ENCODE peak calls at places on chromosomes 11 and 22, in ten cellular contexts. One of them, this sample, is unnamed.

GRCh38 chr11:24267015-24267414 is 229.8 kb upstream of the LUZP2 start:
- DNase-seq in upper lobe of right lung: no peak
- DNase-seq in mucosa of descending colon: no peak
- DNase-seq in spleen: no peak
- DNase-seq in HCT116: no peak
- DNase-seq in tibial nerve: no peak
- DNase-seq in CD8-positive, alpha-beta T cell: no peak
- DNase-seq in pancreas: no peak
- DNase-seq in esophagus squamous epithelium: no peak
- DNase-seq in left ventricle myocardium inferior: no peak
- DNase-seq in this sample: no peak

GRCh38 chr11:16226245-16226644 is 130.1 kb downstream of the SOX6 start:
- DNase-seq in upper lobe of right lung: peak; percentile 56
- DNase-seq in mucosa of descending colon: peak; percentile 58
- DNase-seq in spleen: no peak
- DNase-seq in HCT116: no peak
- DNase-seq in tibial nerve: no peak
- DNase-seq in CD8-positive, alpha-beta T cell: no peak
- DNase-seq in pancreas: peak; percentile 53
- DNase-seq in esophagus squamous epithelium: no peak
- DNase-seq in left ventricle myocardium inferior: peak; percentile 52
- DNase-seq in this sample: peak; percentile 77

GRCh38 chr22:43253839-43254238 is 66.9 kb upstream of the TTLL12 start:
- DNase-seq in upper lobe of right lung: no peak
- DNase-seq in mucosa of descending colon: no peak
- DNase-seq in spleen: no peak
- DNase-seq in HCT116: no peak
- DNase-seq in tibial nerve: no peak
- DNase-seq in CD8-positive, alpha-beta T cell: no peak
- DNase-seq in pancreas: no peak
- DNase-seq in esophagus squamous epithelium: no peak
- DNase-seq in left ventricle myocardium inferior: no peak
- DNase-seq in this sample: no peak

GRCh38 chr22:25368271-25368670 is 148.8 kb downstream of the CRYBB2 start:
- DNase-seq in upper lobe of right lung: no peak
- DNase-seq in mucosa of descending colon: peak; percentile 75
- DNase-seq in spleen: no peak
- DNase-seq in HCT116: no peak
- DNase-seq in tibial nerve: no peak
- DNase-seq in CD8-positive, alpha-beta T cell: no peak
- DNase-seq in pancreas: no peak
- DNase-seq in esophagus squamous epithelium: no peak
- DNase-seq in left ventricle myocardium inferior: no peak
- DNase-seq in this sample: no peak

GRCh38 chr11:70111269-70112016 is 33.3 kb downstream of the ANO1 start:
- DNase-seq in upper lobe of right lung: no peak
- DNase-seq in mucosa of descending colon: peak; percentile 85
- DNase-seq in spleen: no peak
- DNase-seq in HCT116: no peak
- DNase-seq in tibial nerve: no peak
- DNase-seq in CD8-positive, alpha-beta T cell: no peak
- DNase-seq in pancreas: peak; percentile 65
- DNase-seq in esophagus squamous epithelium: no peak
- DNase-seq in left ventricle myocardium inferior: peak; percentile 69
- DNase-seq in this sample: no peak

GRCh38 chr22:39288135-39288898 is 31.1 kb downstream of the RPL3 start:
- DNase-seq in upper lobe of right lung: no peak
- DNase-seq in mucosa of descending colon: no peak
- DNase-seq in spleen: no peak
- DNase-seq in HCT116: no peak
- DNase-seq in tibial nerve: no peak
- DNase-seq in CD8-positive, alpha-beta T cell: no peak
- DNase-seq in pancreas: no peak
- DNase-seq in esophagus squamous epithelium: no peak
- DNase-seq in left ventricle myocardium inferior: no peak
- DNase-seq in this sample: no peak

GRCh38 chr11:64036081-64037026 is 623 bp downstream of the FLRT1 start:
- DNase-seq in upper lobe of right lung: no peak
- DNase-seq in mucosa of descending colon: no peak
- DNase-seq in spleen: no peak
- DNase-seq in HCT116: no peak
- DNase-seq in tibial nerve: no peak
- DNase-seq in CD8-positive, alpha-beta T cell: no peak
- DNase-seq in pancreas: peak; percentile 29
- DNase-seq in esophagus squamous epithelium: no peak
- DNase-seq in left ventricle myocardium inferior: peak; percentile 45
- DNase-seq in this sample: no peak

GRCh38 chr11:116510166-116510565 is 262.6 kb downstream of the BUD13 start:
- DNase-seq in upper lobe of right lung: no peak
- DNase-seq in mucosa of descending colon: no peak
- DNase-seq in spleen: no peak
- DNase-seq in HCT116: no peak
- DNase-seq in tibial nerve: no peak
- DNase-seq in CD8-positive, alpha-beta T cell: no peak
- DNase-seq in pancreas: no peak
- DNase-seq in esophagus squamous epithelium: no peak
- DNase-seq in left ventricle myocardium inferior: no peak
- DNase-seq in this sample: no peak

GRCh38 chr11:36034572-36035331 is 90.9 kb downstream of the LDLRAD3 start:
- DNase-seq in upper lobe of right lung: no peak
- DNase-seq in mucosa of descending colon: no peak
- DNase-seq in spleen: no peak
- DNase-seq in HCT116: no peak
- DNase-seq in tibial nerve: no peak
- DNase-seq in CD8-positive, alpha-beta T cell: no peak
- DNase-seq in pancreas: no peak
- DNase-seq in esophagus squamous epithelium: no peak
- DNase-seq in left ventricle myocardium inferior: no peak
- DNase-seq in this sample: no peak

GRCh38 chr22:49753961-49754673 is 73.6 kb downstream of the BRD1 start:
- DNase-seq in upper lobe of right lung: peak; percentile 55
- DNase-seq in mucosa of descending colon: peak; percentile 33
- DNase-seq in spleen: no peak
- DNase-seq in HCT116: no peak
- DNase-seq in tibial nerve: no peak
- DNase-seq in CD8-positive, alpha-beta T cell: no peak
- DNase-seq in pancreas: no peak
- DNase-seq in esophagus squamous epithelium: no peak
- DNase-seq in left ventricle myocardium inferior: no peak
- DNase-seq in this sample: no peak

GRCh38 chr11:91303754-91304153 is 920.9 kb upstream of the FAT3 start:
- DNase-seq in upper lobe of right lung: no peak
- DNase-seq in mucosa of descending colon: no peak
- DNase-seq in spleen: no peak
- DNase-seq in HCT116: no peak
- DNase-seq in tibial nerve: no peak
- DNase-seq in CD8-positive, alpha-beta T cell: no peak
- DNase-seq in pancreas: no peak
- DNase-seq in esophagus squamous epithelium: no peak
- DNase-seq in left ventricle myocardium inferior: no peak
- DNase-seq in this sample: no peak

GRCh38 chr22:48592066-48592345 is 1235.7 kb downstream of the BRD1 start:
- DNase-seq in upper lobe of right lung: no peak
- DNase-seq in mucosa of descending colon: no peak
- DNase-seq in spleen: no peak
- DNase-seq in HCT116: no peak
- DNase-seq in tibial nerve: no peak
- DNase-seq in CD8-positive, alpha-beta T cell: no peak
- DNase-seq in pancreas: peak; percentile 12
- DNase-seq in esophagus squamous epithelium: no peak
- DNase-seq in left ventricle myocardium inferior: no peak
- DNase-seq in this sample: no peak
- H3K4me1 ChIP-seq in upper lobe of right lung: no peaks in the 10 kb centered on the region
- H3K4me1 ChIP-seq in mucosa of descending colon: no peaks in the 10 kb centered on the region
- H3K4me1 ChIP-seq in spleen: no peaks in the 10 kb centered on the region
- H3K4me1 ChIP-seq in HCT116: no peaks in the 10 kb centered on the region
- H3K4me1 ChIP-seq in tibial nerve: no peaks in the 10 kb centered on the region
- H3K4me1 ChIP-seq in CD8-positive, alpha-beta T cell: no peaks in the 10 kb centered on the region
- H3K4me1 ChIP-seq in pancreas: no peaks in the 10 kb centered on the region
- H3K4me1 ChIP-seq in esophagus squamous epithelium: no peaks in the 10 kb centered on the region
- H3K4me1 ChIP-seq in left ventricle myocardium inferior: no peaks in the 10 kb centered on the region
- H3K4me1 ChIP-seq in this sample: no peaks in the 10 kb centered on the region

DNA sequence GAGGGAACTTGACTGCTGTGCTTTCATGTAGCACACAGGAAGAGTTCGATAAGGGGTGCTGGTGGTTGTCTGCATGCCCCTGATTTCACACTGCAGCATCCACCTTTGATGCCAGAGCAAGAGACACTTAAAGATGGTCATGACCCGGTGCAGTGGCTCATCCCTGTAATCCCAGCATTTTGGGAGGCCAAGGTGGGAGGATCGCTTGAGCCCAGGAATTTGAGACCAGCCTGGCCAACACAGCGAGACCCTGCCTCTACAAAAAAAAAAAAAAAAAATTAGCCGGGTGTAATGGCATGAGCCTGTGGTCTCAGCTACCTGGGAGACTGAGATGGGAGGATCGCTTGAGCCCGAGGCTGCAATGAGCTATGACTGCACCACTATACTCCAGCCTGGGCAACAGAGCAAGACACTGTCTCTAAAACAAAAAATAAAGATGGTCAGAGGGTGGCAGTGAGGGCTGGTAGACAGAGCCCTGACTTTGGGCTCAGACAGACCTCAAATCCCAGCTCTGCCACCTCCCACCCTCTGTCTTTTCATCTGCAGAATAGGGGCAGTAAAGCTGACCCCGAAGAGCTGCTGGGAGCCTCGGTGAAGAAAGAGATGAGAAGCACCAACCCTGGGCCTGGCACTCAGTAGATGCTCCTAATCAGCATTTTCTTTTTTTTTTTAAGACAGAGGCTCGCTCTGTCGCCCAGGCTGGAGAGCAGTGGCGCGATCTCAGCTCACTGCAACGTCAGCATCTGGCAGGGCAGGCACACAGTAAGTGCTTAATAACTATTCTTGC is 17.7 kb downstream of the VWCE start:
- DNase-seq in upper lobe of right lung: no peak
- DNase-seq in mucosa of descending colon: no peak
- DNase-seq in spleen: no peak
- DNase-seq in HCT116: no peak
- DNase-seq in tibial nerve: no peak
- DNase-seq in CD8-positive, alpha-beta T cell: no peak
- DNase-seq in pancreas: no peak
- DNase-seq in esophagus squamous epithelium: no peak
- DNase-seq in left ventricle myocardium inferior: no peak
- DNase-seq in this sample: no peak
- H3K4me1 ChIP-seq in upper lobe of right lung: no peaks in the 10 kb centered on the region
- H3K4me1 ChIP-seq in mucosa of descending colon: no peaks in the 10 kb centered on the region
- H3K4me1 ChIP-seq in spleen: no peaks in the 10 kb centered on the region
- H3K4me1 ChIP-seq in HCT116: peaks cover 7% of the 10 kb centered on the region
- H3K4me1 ChIP-seq in tibial nerve: no peaks in the 10 kb centered on the region
- H3K4me1 ChIP-seq in CD8-positive, alpha-beta T cell: no peaks in the 10 kb centered on the region
- H3K4me1 ChIP-seq in pancreas: no peaks in the 10 kb centered on the region
- H3K4me1 ChIP-seq in esophagus squamous epithelium: peaks cover 24% of the 10 kb centered on the region
- H3K4me1 ChIP-seq in left ventricle myocardium inferior: no peaks in the 10 kb centered on the region
- H3K4me1 ChIP-seq in this sample: no peaks in the 10 kb centered on the region

DNA sequence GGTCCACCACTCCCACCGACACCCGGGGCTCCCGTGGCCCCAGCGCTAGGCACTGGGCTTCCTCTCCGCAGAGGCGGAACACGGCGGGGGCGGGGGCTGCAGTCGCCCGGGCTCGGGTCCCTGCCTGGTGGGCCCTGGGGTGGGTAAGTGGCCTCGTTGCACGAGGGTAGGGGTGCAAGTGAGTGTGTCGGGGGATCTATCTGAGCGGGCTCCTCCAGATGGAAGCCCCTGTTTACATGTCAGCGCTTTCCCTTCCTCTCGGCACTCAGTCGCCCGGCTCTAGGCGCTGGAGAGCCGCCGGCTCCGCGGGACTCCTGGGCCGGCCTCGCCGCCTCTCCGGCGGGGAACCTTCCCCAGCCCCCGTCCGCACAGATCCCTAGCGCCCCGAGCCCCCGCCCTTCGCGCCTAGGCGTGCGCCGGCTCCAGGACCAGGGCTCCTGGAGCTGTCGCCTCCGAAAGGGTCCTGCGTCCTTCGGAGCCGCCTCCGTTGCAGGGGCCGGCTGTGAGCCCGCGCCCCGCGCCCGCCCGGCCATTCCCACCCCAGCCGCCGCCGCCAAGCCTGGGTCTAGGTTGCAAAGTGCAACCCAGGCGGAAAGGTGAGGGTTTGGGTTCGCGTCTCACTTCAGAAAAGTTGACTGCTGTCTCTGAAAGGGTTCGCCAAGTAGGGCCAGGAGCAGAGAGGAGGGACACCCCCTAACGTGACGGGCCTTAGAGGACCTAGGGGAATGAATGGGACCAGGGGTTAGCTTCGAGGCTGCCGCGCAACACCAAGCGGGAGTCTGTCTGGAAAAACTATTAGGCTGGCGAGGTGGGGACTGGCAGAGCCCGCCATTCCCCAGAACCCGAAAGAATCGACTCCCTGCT is 978 bp downstream of the FLI1 start:
- DNase-seq in upper lobe of right lung: peak; percentile 78
- DNase-seq in mucosa of descending colon: peak; percentile 76
- DNase-seq in spleen: peak; percentile 95
- DNase-seq in HCT116: no peak
- DNase-seq in tibial nerve: no peak
- DNase-seq in CD8-positive, alpha-beta T cell: peak; percentile 33
- DNase-seq in pancreas: no peak
- DNase-seq in esophagus squamous epithelium: no peak
- DNase-seq in left ventricle myocardium inferior: no peak
- DNase-seq in this sample: peak; percentile 67
- H3K4me1 ChIP-seq in upper lobe of right lung: peaks cover 50% of the 10 kb centered on the region
- H3K4me1 ChIP-seq in mucosa of descending colon: peaks cover 3% of the 10 kb centered on the region
- H3K4me1 ChIP-seq in spleen: peaks cover 34% of the 10 kb centered on the region
- H3K4me1 ChIP-seq in HCT116: no peaks in the 10 kb centered on the region
- H3K4me1 ChIP-seq in tibial nerve: no peaks in the 10 kb centered on the region
- H3K4me1 ChIP-seq in CD8-positive, alpha-beta T cell: peaks cover 47% of the 10 kb centered on the region
- H3K4me1 ChIP-seq in pancreas: peaks cover 7% of the 10 kb centered on the region
- H3K4me1 ChIP-seq in esophagus squamous epithelium: peaks cover 18% of the 10 kb centered on the region
- H3K4me1 ChIP-seq in left ventricle myocardium inferior: peaks cover 80% of the 10 kb centered on the region
- H3K4me1 ChIP-seq in this sample: peaks cover 22% of the 10 kb centered on the region

GRCh38 chr22:19880786-19881569 is 26.3 kb upstream of the GNB1L start:
- DNase-seq in upper lobe of right lung: peak; percentile 67
- DNase-seq in mucosa of descending colon: peak; percentile 56
- DNase-seq in spleen: peak; percentile 68
- DNase-seq in HCT116: peak; percentile 41
- DNase-seq in tibial nerve: peak; percentile 38
- DNase-seq in CD8-positive, alpha-beta T cell: no peak
- DNase-seq in pancreas: no peak
- DNase-seq in esophagus squamous epithelium: no peak
- DNase-seq in left ventricle myocardium inferior: peak; percentile 64
- DNase-seq in this sample: peak; percentile 49
- H3K4me1 ChIP-seq in upper lobe of right lung: peaks cover 17% of the 10 kb centered on the region
- H3K4me1 ChIP-seq in mucosa of descending colon: peaks cover 2% of the 10 kb centered on the region
- H3K4me1 ChIP-seq in spleen: no peaks in the 10 kb centered on the region
- H3K4me1 ChIP-seq in HCT116: peaks cover 34% of the 10 kb centered on the region
- H3K4me1 ChIP-seq in tibial nerve: no peaks in the 10 kb centered on the region
- H3K4me1 ChIP-seq in CD8-positive, alpha-beta T cell: peaks cover 26% of the 10 kb centered on the region
- H3K4me1 ChIP-seq in pancreas: no peaks in the 10 kb centered on the region
- H3K4me1 ChIP-seq in esophagus squamous epithelium: peaks cover 18% of the 10 kb centered on the region
- H3K4me1 ChIP-seq in left ventricle myocardium inferior: peaks cover 17% of the 10 kb centered on the region
- H3K4me1 ChIP-seq in this sample: no peaks in the 10 kb centered on the region